ENCODE peak calls at places on chromosomes 1 and 21, in eight cellular contexts. D is HS-5; Q is H7; C is pancreas; P is head of caudate nucleus; M is activated CD4-positive, alpha-beta T cell treated with anti-CD3 and anti-CD28 coated beads, Interleukin-2, amount 10 ng/mL, durations not matched to agents 7 days and 5 days; F is NCI-H460; L is fibroblast of lung. S is an unnamed sample.

GRCh38 chr1:20462397-20462796 is 23.6 kb downstream of the CAMK2N1 start:
- DNase-seq in Q (no peak), D (no peak), L (no peak), F (no peak), P (peak), C (no peak), M (no peak), S (no peak)

GRCh38 chr1:217881607-217882332 is 250.6 kb downstream of the SPATA17 start:
- DNase-seq in M (no peak), F (no peak), Q (no peak), L (peak), P (no peak), C (no peak), D (no peak), S (no peak)

GRCh38 chr1:156096640-156097391 is 14.6 kb upstream of the MEX3A start:
- DNase-seq in P (peak), L (peak), D (peak), M (peak), C (peak), Q (peak), F (peak), S (peak)

GRCh38 chr1:31715097-31715872 is 11.5 kb upstream of the COL16A1 start:
- DNase-seq in M (peak), P (peak), D (peak), L (peak), Q (peak), F (peak), C (peak), S (no peak)

GRCh38 chr1:6859415-6860343 is 74.4 kb downstream of the CAMTA1 start:
- DNase-seq in M (no peak), L (peak), D (peak), P (no peak), F (no peak), Q (no peak), C (no peak), S (no peak)

GRCh38 chr1:35809156-35810095 is 1.6 kb downstream of the AGO4 start:
- DNase-seq in M (no peak), D (no peak), C (no peak), L (no peak), P (no peak), Q (no peak), F (no peak), S (no peak)

GRCh38 chr1:11407301-11407994 is 71.5 kb upstream of the DISP3 start:
- DNase-seq in C (no peak), Q (no peak), F (no peak), D (no peak), L (peak), M (peak), P (no peak), S (peak)

GRCh38 chr1:84146375-84147032 is 2.4 kb downstream of the PRKACB start:
- DNase-seq in P (no peak), C (no peak), L (peak), D (peak), M (no peak), F (peak), Q (no peak), S (no peak)

GRCh38 chr1:43590389-43590788 is 59.6 kb upstream of the KDM4A start:
- DNase-seq in F (no peak), L (no peak), C (no peak), D (no peak), M (no peak), Q (peak), P (no peak), S (no peak)

GRCh38 chr1:43293896-43294760 is 6.7 kb upstream of the TIE1 start:
- DNase-seq in P (peak), C (no peak), D (no peak), F (no peak), M (no peak), Q (no peak), L (peak), S (no peak)

GRCh38 chr1:205270764-205271163 is 43.0 kb downstream of the TMCC2 start:
- DNase-seq in P (peak), C (no peak), F (no peak), Q (no peak), M (no peak), L (peak), D (no peak), S (no peak)

GRCh38 chr1:41810446-41810845 is 108.3 kb downstream of the HIVEP3 start:
- DNase-seq in L (peak), D (no peak), M (peak), F (peak), P (no peak), Q (peak), C (no peak), S (peak)

GRCh38 chr21:34351786-34352241 is 12.0 kb upstream of the KCNE2 start:
- DNase-seq in L (peak), M (peak), C (peak), D (no peak), F (peak), Q (peak), P (peak), S (no peak)

GRCh38 chr1:63501256-63501655 is 21.8 kb downstream of the ITGB3BP start:
- DNase-seq in M (no peak), D (no peak), F (no peak), C (no peak), L (no peak), P (no peak), Q (no peak), S (no peak)

GRCh38 chr1:200739499-200740290 is 1.0 kb downstream of the CAMSAP2 start:
- DNase-seq in M (no peak), P (peak), Q (peak), C (peak), D (no peak), L (peak), F (no peak), S (peak)